ENCODE peak calls at places on chromosomes 7 and 10, in eight cellular contexts. O is esophagus squamous epithelium, Q is H9, E is HCT116, C is lower lobe of right lung, A is fibroblast of the aortic adventitia, N is MCF 10A, P is pancreas. V is an unnamed sample.

GRCh38 chr10:121722665-121723064 is 124.4 kb upstream of the FGFR2 start:
- DNase-seq in O (no peak), Q (no peak), E (no peak), C (no peak), A (no peak), N (peak), P (no peak), V (no peak)

GRCh38 chr10:74705361-74705980 is 120.9 kb upstream of the KAT6B start:
- DNase-seq in O (no peak), Q (no peak), E (no peak), C (no peak), A (no peak), N (no peak), P (no peak), V (no peak)

GRCh38 chr10:93757136-93757535 is 600 bp upstream of the LGI1 start:
- DNase-seq in O (no peak), Q (peak), E (no peak), C (no peak), A (peak), N (no peak), P (no peak), V (no peak)

GRCh38 chr7:134547738-134548054 is 1.2 kb upstream of the AKR1B15 start:
- DNase-seq in O (no peak), Q (no peak), E (no peak), C (peak), A (peak), N (peak), P (peak), V (no peak)

GRCh38 chr10:84837041-84837766 is 508.8 kb downstream of the CCSER2 start:
- DNase-seq in O (no peak), Q (no peak), E (no peak), C (no peak), A (no peak), N (no peak), P (no peak), V (no peak)

GRCh38 chr10:31836569-31837406 is 91.8 kb downstream of the ARHGAP12 start:
- DNase-seq in O (no peak), Q (peak), E (peak), C (no peak), A (peak), N (peak), P (no peak), V (no peak)

GRCh38 chr10:21531164-21531563 is 2.9 kb upstream of the MLLT10 start:
- DNase-seq in O (no peak), Q (no peak), E (no peak), C (no peak), A (no peak), N (peak), P (no peak), V (no peak)

GRCh38 chr10:88851706-88852105 is at the start of gene ANKRD22:
- DNase-seq in O (no peak), Q (peak), E (peak), C (peak), A (peak), N (peak), P (peak), V (no peak)

GRCh38 chr10:79937256-79937635 is 11.7 kb downstream of the SFTPD start:
- DNase-seq in O (no peak), Q (peak), E (no peak), C (no peak), A (no peak), N (no peak), P (no peak), V (no peak)

DNA sequence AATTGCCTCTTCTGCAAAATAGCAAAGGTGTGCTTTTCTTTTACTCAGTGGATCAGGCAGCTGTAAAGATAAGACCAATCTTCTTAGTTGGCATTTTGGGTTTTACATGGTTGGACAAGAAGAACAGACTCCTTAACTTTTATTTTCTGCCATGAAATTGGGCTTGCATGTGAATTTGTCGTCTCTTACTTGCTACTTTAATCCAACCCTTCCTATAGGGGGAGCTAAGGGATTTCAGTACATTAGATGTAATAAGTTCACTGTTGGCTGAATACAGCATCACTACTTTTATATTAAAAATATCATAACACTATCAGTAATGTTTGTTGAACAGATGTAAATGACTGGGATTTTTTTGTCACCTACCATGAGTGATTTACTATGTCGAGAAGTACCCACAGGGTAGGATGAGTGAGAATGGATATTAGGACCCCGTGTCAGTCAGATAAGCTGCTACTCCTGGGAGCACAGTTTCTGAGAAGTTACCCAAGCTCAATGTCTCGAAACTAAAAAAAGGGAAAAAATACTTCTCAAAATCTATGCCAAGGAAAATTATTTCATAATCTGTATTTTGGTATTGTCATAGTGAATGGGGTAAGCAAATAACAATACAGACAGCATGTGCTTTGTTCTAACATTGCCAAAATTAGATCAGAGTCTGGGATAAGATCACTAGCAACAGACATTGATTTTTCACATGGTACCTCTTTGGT is 127.4 kb upstream of the AGR3 start:
- DNase-seq in O (no peak), Q (no peak), E (peak), C (no peak), A (peak), N (peak), P (no peak), V (no peak)
- TF ChIP-seq CTCF in O (no peak), Q (peak), E (peak), C (peak), A (peak), N (peak), P (peak), V (no peak)

GRCh38 chr10:3217853-3218252 is 45.3 kb upstream of the PITRM1 start:
- DNase-seq in O (no peak), Q (no peak), E (no peak), C (no peak), A (no peak), N (no peak), P (no peak), V (no peak)

GRCh38 chr10:3224241-3224640 is 51.7 kb upstream of the PITRM1 start:
- DNase-seq in O (no peak), Q (no peak), E (no peak), C (no peak), A (no peak), N (no peak), P (no peak), V (no peak)

GRCh38 chr10:3225589-3225988 is 53.0 kb upstream of the PITRM1 start:
- DNase-seq in O (no peak), Q (no peak), E (no peak), C (no peak), A (peak), N (peak), P (no peak), V (no peak)

GRCh38 chr10:3220853-3221252 is 48.3 kb upstream of the PITRM1 start:
- DNase-seq in O (no peak), Q (no peak), E (no peak), C (no peak), A (no peak), N (peak), P (no peak), V (no peak)

GRCh38 chr10:3222068-3222467 is 49.5 kb upstream of the PITRM1 start:
- DNase-seq in O (no peak), Q (peak), E (no peak), C (no peak), A (no peak), N (peak), P (no peak), V (no peak)
- TF ChIP-seq CTCF in O (no peak), Q (peak), E (peak), C (no peak), A (no peak), N (no peak), P (no peak), V (peak)

DNA sequence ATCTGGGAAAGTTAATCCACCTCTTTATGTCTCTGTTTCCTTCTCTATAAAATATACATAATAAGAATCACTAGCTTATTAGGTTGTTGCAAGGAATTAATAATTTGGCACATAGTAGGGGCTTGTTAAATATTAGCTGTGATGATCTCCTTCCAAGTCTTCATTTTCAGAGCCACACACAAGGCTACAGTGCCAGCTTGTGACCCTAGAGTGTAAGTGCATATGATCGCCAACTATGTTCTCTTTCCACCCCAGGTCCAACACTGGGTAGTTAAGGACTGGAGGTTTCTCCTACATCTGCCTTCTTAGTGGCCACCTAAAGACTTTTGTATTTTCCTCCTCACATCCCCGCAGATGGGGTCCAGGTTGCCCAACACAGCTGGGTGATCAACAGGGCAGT is 17.9 kb upstream of the ACSM6 start:
- DNase-seq in O (no peak), Q (no peak), E (no peak), C (no peak), A (no peak), N (no peak), P (no peak), V (no peak)
- TF ChIP-seq CTCF in O (no peak), Q (peak), E (peak), C (no peak), A (no peak), N (no peak), P (no peak), V (no peak)

DNA sequence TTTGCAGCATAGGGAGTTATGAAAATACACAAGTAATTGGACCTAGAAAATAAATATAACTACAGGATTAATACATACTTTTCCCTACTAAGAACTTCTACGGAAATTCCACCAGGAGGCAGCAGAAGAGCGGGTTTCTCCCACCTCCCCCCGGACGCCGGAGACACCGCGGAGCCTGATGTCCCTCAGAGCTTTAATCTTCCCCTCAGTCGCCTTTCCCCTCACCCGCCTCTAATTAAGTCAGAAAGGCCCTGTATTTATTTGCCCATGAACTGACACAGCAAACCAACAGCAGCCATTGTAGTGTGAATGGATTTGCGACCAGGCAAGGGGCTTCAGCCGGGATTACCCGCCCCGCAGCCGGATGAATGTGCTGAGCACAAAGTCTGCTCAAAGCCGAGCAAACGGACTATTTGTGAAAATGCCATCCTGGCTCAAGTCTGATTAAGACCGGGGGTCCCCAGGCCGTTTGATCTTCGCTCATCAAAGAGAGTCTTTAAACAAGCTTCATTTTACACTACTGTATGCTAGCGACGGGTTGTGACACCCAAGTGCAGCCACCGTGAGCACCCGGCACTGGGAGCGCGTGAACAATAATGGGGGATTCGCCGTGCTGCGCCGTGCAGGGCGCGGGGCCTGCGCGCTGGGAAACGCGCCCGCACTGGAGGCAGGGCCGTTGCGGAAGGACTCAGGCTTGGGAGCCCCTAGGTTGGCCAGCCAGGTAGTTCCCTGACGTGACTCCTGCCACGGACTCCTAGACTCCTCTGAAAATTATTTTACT is 5.6 kb upstream of the DKK1 start:
- DNase-seq in O (no peak), Q (peak), E (no peak), C (peak), A (peak), N (peak), P (peak), V (peak)
- TF ChIP-seq CTCF in O (no peak), Q (peak), E (peak), C (peak), A (peak), N (peak), P (peak), V (peak)

GRCh38 chr10:102424145-102424544 is 3.5 kb downstream of the FBXL15 start:
- DNase-seq in O (no peak), Q (no peak), E (no peak), C (no peak), A (no peak), N (no peak), P (peak), V (no peak)

GRCh38 chr10:102421645-102422585 is 1.3 kb downstream of the FBXL15 start:
- DNase-seq in O (no peak), Q (peak), E (no peak), C (peak), A (no peak), N (peak), P (peak), V (no peak)

GRCh38 chr10:102420810-102421644 is at the start of gene FBXL15:
- DNase-seq in O (peak), Q (peak), E (peak), C (peak), A (peak), N (peak), P (peak), V (peak)

GRCh38 chr10:102423372-102423968 is 2.8 kb downstream of the FBXL15 start:
- DNase-seq in O (no peak), Q (no peak), E (no peak), C (no peak), A (no peak), N (no peak), P (peak), V (no peak)

DNA sequence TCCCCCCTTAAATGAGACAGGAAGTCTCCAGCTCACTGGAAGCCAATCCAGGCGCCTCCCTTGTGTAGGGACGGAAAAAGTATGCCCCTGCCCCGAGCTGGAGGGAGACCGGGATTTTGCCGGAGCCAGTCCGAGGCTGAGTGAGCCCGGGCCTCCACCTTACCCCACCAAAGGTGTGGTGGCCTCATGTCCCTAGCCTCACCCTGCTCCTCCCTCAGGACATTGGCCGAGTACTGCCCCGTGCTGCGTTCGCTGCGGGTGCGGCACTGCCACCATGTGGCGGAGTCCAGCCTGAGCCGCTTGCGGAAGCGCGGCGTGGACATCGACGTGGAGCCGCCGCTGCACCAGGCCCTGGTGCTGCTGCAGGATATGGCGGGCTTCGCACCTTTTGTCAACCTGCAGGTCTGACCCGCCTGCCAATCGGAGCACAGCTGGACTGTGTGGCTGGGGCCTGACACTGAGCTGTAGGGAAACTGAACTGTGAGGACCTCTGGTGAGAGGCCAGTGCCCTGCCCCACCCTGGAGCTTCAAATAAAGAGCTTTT is 2.0 kb downstream of the FBXL15 start:
- DNase-seq in O (no peak), Q (peak), E (peak), C (peak), A (peak), N (peak), P (peak), V (peak)
- TF ChIP-seq CTCF in O (peak), Q (peak), E (peak), C (peak), A (peak), N (peak), P (peak), V (peak)

GRCh38 chr7:26356266-26356665 is 64.6 kb downstream of the SNX10 start:
- DNase-seq in O (no peak), Q (no peak), E (no peak), C (no peak), A (no peak), N (no peak), P (no peak), V (no peak)
- TF ChIP-seq CTCF in O (no peak), Q (no peak), E (no peak), C (no peak), A (no peak), N (no peak), P (no peak), V (no peak)

GRCh38 chr7:73829921-73830617 is 727 bp upstream of the CLDN4 start:
- DNase-seq in O (no peak), Q (no peak), E (no peak), C (no peak), A (no peak), N (no peak), P (no peak), V (no peak)
- TF ChIP-seq CTCF in O (no peak), Q (no peak), E (peak), C (no peak), A (no peak), N (no peak), P (no peak), V (no peak)

V was measured in neural crest cell.